ENCODE peak calls at places on chromosomes 3 and 15, in seven cellular contexts. One of them, this sample, is unnamed.
A peak's percentile ranks its signal among the peaks of the same experiment; 100 is the strongest.

GRCh38 chr15:90213818-90214204 is 12.7 kb downstream of the SEMA4B start:
- DNase-seq in activated T-cell treated with anti-CD3 and anti-CD28 coated beads for 4 hours: no peak
- DNase-seq in brain microvascular endothelial cell: no peak
- DNase-seq in A172: no peak
- DNase-seq in Right ventricle myocardium superior: no peak
- DNase-seq in H1: no peak
- DNase-seq in activated CD8-positive, alpha-beta memory T cell treated with anti-CD3 and anti-CD28 coated beads, Interleukin-2, amount 50 U/mL, for 4 hours: no peak
- DNase-seq in this sample: no peak

GRCh38 chr3:57733790-57734189 is 22.3 kb upstream of the SLMAP start:
- DNase-seq in activated T-cell treated with anti-CD3 and anti-CD28 coated beads for 4 hours: no peak
- DNase-seq in brain microvascular endothelial cell: no peak
- DNase-seq in A172: no peak
- DNase-seq in Right ventricle myocardium superior: no peak
- DNase-seq in H1: no peak
- DNase-seq in activated CD8-positive, alpha-beta memory T cell treated with anti-CD3 and anti-CD28 coated beads, Interleukin-2, amount 50 U/mL, for 4 hours: no peak
- DNase-seq in this sample: no peak

GRCh38 chr3:18840535-18841137 is 307.7 kb upstream of the KCNH8 start:
- DNase-seq in activated T-cell treated with anti-CD3 and anti-CD28 coated beads for 4 hours: no peak
- DNase-seq in brain microvascular endothelial cell: no peak
- DNase-seq in A172: no peak
- DNase-seq in Right ventricle myocardium superior: no peak
- DNase-seq in H1: no peak
- DNase-seq in activated CD8-positive, alpha-beta memory T cell treated with anti-CD3 and anti-CD28 coated beads, Interleukin-2, amount 50 U/mL, for 4 hours: no peak
- DNase-seq in this sample: no peak

GRCh38 chr15:99981839-99982658 is 248.8 kb upstream of the LYSMD4 start:
- DNase-seq in activated T-cell treated with anti-CD3 and anti-CD28 coated beads for 4 hours: no peak
- DNase-seq in brain microvascular endothelial cell: no peak
- DNase-seq in A172: no peak
- DNase-seq in Right ventricle myocardium superior: no peak
- DNase-seq in H1: no peak
- DNase-seq in activated CD8-positive, alpha-beta memory T cell treated with anti-CD3 and anti-CD28 coated beads, Interleukin-2, amount 50 U/mL, for 4 hours: no peak
- DNase-seq in this sample: no peak

GRCh38 chr15:99341786-99342185 is 90.5 kb downstream of the LRRC28 start:
- DNase-seq in activated T-cell treated with anti-CD3 and anti-CD28 coated beads for 4 hours: no peak
- DNase-seq in brain microvascular endothelial cell: no peak
- DNase-seq in A172: no peak
- DNase-seq in Right ventricle myocardium superior: no peak
- DNase-seq in H1: no peak
- DNase-seq in activated CD8-positive, alpha-beta memory T cell treated with anti-CD3 and anti-CD28 coated beads, Interleukin-2, amount 50 U/mL, for 4 hours: no peak
- DNase-seq in this sample: no peak

GRCh38 chr3:13120246-13120927 is 47.2 kb upstream of the IQSEC1 start:
- DNase-seq in activated T-cell treated with anti-CD3 and anti-CD28 coated beads for 4 hours: no peak
- DNase-seq in brain microvascular endothelial cell: no peak
- DNase-seq in A172: no peak
- DNase-seq in Right ventricle myocardium superior: peak; percentile 22
- DNase-seq in H1: no peak
- DNase-seq in activated CD8-positive, alpha-beta memory T cell treated with anti-CD3 and anti-CD28 coated beads, Interleukin-2, amount 50 U/mL, for 4 hours: no peak
- DNase-seq in this sample: no peak

GRCh38 chr3:151168269-151169094 is 34.5 kb downstream of the GPR171 start:
- DNase-seq in activated T-cell treated with anti-CD3 and anti-CD28 coated beads for 4 hours: peak; percentile 81
- DNase-seq in brain microvascular endothelial cell: peak; percentile 64
- DNase-seq in A172: peak; percentile 59
- DNase-seq in Right ventricle myocardium superior: peak; percentile 89
- DNase-seq in H1: peak; percentile 81
- DNase-seq in activated CD8-positive, alpha-beta memory T cell treated with anti-CD3 and anti-CD28 coated beads, Interleukin-2, amount 50 U/mL, for 4 hours: peak; percentile 87
- DNase-seq in this sample: no peak

GRCh38 chr15:100234158-100235029 is 107.4 kb downstream of the ADAMTS17 start:
- DNase-seq in activated T-cell treated with anti-CD3 and anti-CD28 coated beads for 4 hours: no peak
- DNase-seq in brain microvascular endothelial cell: peak; percentile 4
- DNase-seq in A172: no peak
- DNase-seq in Right ventricle myocardium superior: peak; percentile 79
- DNase-seq in H1: no peak
- DNase-seq in activated CD8-positive, alpha-beta memory T cell treated with anti-CD3 and anti-CD28 coated beads, Interleukin-2, amount 50 U/mL, for 4 hours: no peak
- DNase-seq in this sample: no peak

GRCh38 chr3:139541156-139541897 is 1.8 kb upstream of the RBP1 start:
- DNase-seq in activated T-cell treated with anti-CD3 and anti-CD28 coated beads for 4 hours: no peak
- DNase-seq in brain microvascular endothelial cell: no peak
- DNase-seq in A172: no peak
- DNase-seq in Right ventricle myocardium superior: no peak
- DNase-seq in H1: no peak
- DNase-seq in activated CD8-positive, alpha-beta memory T cell treated with anti-CD3 and anti-CD28 coated beads, Interleukin-2, amount 50 U/mL, for 4 hours: no peak
- DNase-seq in this sample: no peak

GRCh38 chr3:346186-346585 is 149.6 kb downstream of the CHL1 start:
- DNase-seq in activated T-cell treated with anti-CD3 and anti-CD28 coated beads for 4 hours: no peak
- DNase-seq in brain microvascular endothelial cell: no peak
- DNase-seq in A172: no peak
- DNase-seq in Right ventricle myocardium superior: no peak
- DNase-seq in H1: no peak
- DNase-seq in activated CD8-positive, alpha-beta memory T cell treated with anti-CD3 and anti-CD28 coated beads, Interleukin-2, amount 50 U/mL, for 4 hours: no peak
- DNase-seq in this sample: no peak

GRCh38 chr3:66763294-66763693 is 234.8 kb upstream of the KBTBD8 start:
- DNase-seq in activated T-cell treated with anti-CD3 and anti-CD28 coated beads for 4 hours: no peak
- DNase-seq in brain microvascular endothelial cell: no peak
- DNase-seq in A172: no peak
- DNase-seq in Right ventricle myocardium superior: no peak
- DNase-seq in H1: no peak
- DNase-seq in activated CD8-positive, alpha-beta memory T cell treated with anti-CD3 and anti-CD28 coated beads, Interleukin-2, amount 50 U/mL, for 4 hours: no peak
- DNase-seq in this sample: no peak

GRCh38 chr15:89777073-89777820 is 1.1 kb downstream of the MESP2 start:
- DNase-seq in activated T-cell treated with anti-CD3 and anti-CD28 coated beads for 4 hours: no peak
- DNase-seq in brain microvascular endothelial cell: no peak
- DNase-seq in A172: no peak
- DNase-seq in Right ventricle myocardium superior: no peak
- DNase-seq in H1: no peak
- DNase-seq in activated CD8-positive, alpha-beta memory T cell treated with anti-CD3 and anti-CD28 coated beads, Interleukin-2, amount 50 U/mL, for 4 hours: no peak
- DNase-seq in this sample: no peak

GRCh38 chr15:25739687-25740121 is 123.4 kb downstream of the ATP10A start:
- DNase-seq in activated T-cell treated with anti-CD3 and anti-CD28 coated beads for 4 hours: no peak
- DNase-seq in brain microvascular endothelial cell: peak; percentile 43
- DNase-seq in A172: no peak
- DNase-seq in Right ventricle myocardium superior: no peak
- DNase-seq in H1: no peak
- DNase-seq in activated CD8-positive, alpha-beta memory T cell treated with anti-CD3 and anti-CD28 coated beads, Interleukin-2, amount 50 U/mL, for 4 hours: peak; percentile 47
- DNase-seq in this sample: no peak

GRCh38 chr3:11477286-11477935 is 166.3 kb downstream of the VGLL4 start:
- DNase-seq in activated T-cell treated with anti-CD3 and anti-CD28 coated beads for 4 hours: no peak
- DNase-seq in brain microvascular endothelial cell: peak; percentile 67
- DNase-seq in A172: peak; percentile 82
- DNase-seq in Right ventricle myocardium superior: no peak
- DNase-seq in H1: no peak
- DNase-seq in activated CD8-positive, alpha-beta memory T cell treated with anti-CD3 and anti-CD28 coated beads, Interleukin-2, amount 50 U/mL, for 4 hours: no peak
- DNase-seq in this sample: no peak

GRCh38 chr15:52013151-52013791 is 5.7 kb upstream of the MAPK6 start:
- DNase-seq in activated T-cell treated with anti-CD3 and anti-CD28 coated beads for 4 hours: no peak
- DNase-seq in brain microvascular endothelial cell: peak; percentile 12
- DNase-seq in A172: peak; percentile 74
- DNase-seq in Right ventricle myocardium superior: no peak
- DNase-seq in H1: no peak
- DNase-seq in activated CD8-positive, alpha-beta memory T cell treated with anti-CD3 and anti-CD28 coated beads, Interleukin-2, amount 50 U/mL, for 4 hours: no peak
- DNase-seq in this sample: no peak

GRCh38 chr3:126129408-126129891 is 45.5 kb upstream of the SLC41A3 start:
- DNase-seq in activated T-cell treated with anti-CD3 and anti-CD28 coated beads for 4 hours: no peak
- DNase-seq in brain microvascular endothelial cell: no peak
- DNase-seq in A172: peak; percentile 65
- DNase-seq in Right ventricle myocardium superior: peak; percentile 54
- DNase-seq in H1: peak; percentile 39
- DNase-seq in activated CD8-positive, alpha-beta memory T cell treated with anti-CD3 and anti-CD28 coated beads, Interleukin-2, amount 50 U/mL, for 4 hours: peak; percentile 7
- DNase-seq in this sample: no peak

GRCh38 chr3:186098740-186099139 is 10.1 kb downstream of the ETV5 start:
- DNase-seq in activated T-cell treated with anti-CD3 and anti-CD28 coated beads for 4 hours: no peak
- DNase-seq in brain microvascular endothelial cell: no peak
- DNase-seq in A172: no peak
- DNase-seq in Right ventricle myocardium superior: no peak
- DNase-seq in H1: no peak
- DNase-seq in activated CD8-positive, alpha-beta memory T cell treated with anti-CD3 and anti-CD28 coated beads, Interleukin-2, amount 50 U/mL, for 4 hours: no peak
- DNase-seq in this sample: no peak

GRCh38 chr3:28677581-28677980 is 329.0 kb upstream of the AZI2 start:
- DNase-seq in activated T-cell treated with anti-CD3 and anti-CD28 coated beads for 4 hours: no peak
- DNase-seq in brain microvascular endothelial cell: no peak
- DNase-seq in A172: no peak
- DNase-seq in Right ventricle myocardium superior: no peak
- DNase-seq in H1: no peak
- DNase-seq in activated CD8-positive, alpha-beta memory T cell treated with anti-CD3 and anti-CD28 coated beads, Interleukin-2, amount 50 U/mL, for 4 hours: no peak
- DNase-seq in this sample: no peak

GRCh38 chr3:48273594-48274211 is 32.8 kb downstream of the ZNF589 start:
- DNase-seq in activated T-cell treated with anti-CD3 and anti-CD28 coated beads for 4 hours: peak; percentile 54
- DNase-seq in brain microvascular endothelial cell: peak; percentile 48
- DNase-seq in A172: peak; percentile 55
- DNase-seq in Right ventricle myocardium superior: no peak
- DNase-seq in H1: peak; percentile 73
- DNase-seq in activated CD8-positive, alpha-beta memory T cell treated with anti-CD3 and anti-CD28 coated beads, Interleukin-2, amount 50 U/mL, for 4 hours: peak; percentile 51
- DNase-seq in this sample: no peak

GRCh38 chr15:58966698-58967097 is 20.8 kb upstream of the RNF111 start:
- DNase-seq in activated T-cell treated with anti-CD3 and anti-CD28 coated beads for 4 hours: no peak
- DNase-seq in brain microvascular endothelial cell: peak; percentile 7
- DNase-seq in A172: no peak
- DNase-seq in Right ventricle myocardium superior: no peak
- DNase-seq in H1: no peak
- DNase-seq in activated CD8-positive, alpha-beta memory T cell treated with anti-CD3 and anti-CD28 coated beads, Interleukin-2, amount 50 U/mL, for 4 hours: no peak
- DNase-seq in this sample: no peak

GRCh38 chr15:62362608-62363007 is 197.5 kb upstream of the C2CD4B start:
- DNase-seq in activated T-cell treated with anti-CD3 and anti-CD28 coated beads for 4 hours: no peak
- DNase-seq in brain microvascular endothelial cell: peak; percentile 14
- DNase-seq in A172: peak; percentile 10
- DNase-seq in Right ventricle myocardium superior: no peak
- DNase-seq in H1: no peak
- DNase-seq in activated CD8-positive, alpha-beta memory T cell treated with anti-CD3 and anti-CD28 coated beads, Interleukin-2, amount 50 U/mL, for 4 hours: no peak
- DNase-seq in this sample: no peak

GRCh38 chr3:57691411-57692133 is 1.3 kb downstream of the DENND6A start:
- DNase-seq in activated T-cell treated with anti-CD3 and anti-CD28 coated beads for 4 hours: no peak
- DNase-seq in brain microvascular endothelial cell: no peak
- DNase-seq in A172: no peak
- DNase-seq in Right ventricle myocardium superior: no peak
- DNase-seq in H1: no peak
- DNase-seq in activated CD8-positive, alpha-beta memory T cell treated with anti-CD3 and anti-CD28 coated beads, Interleukin-2, amount 50 U/mL, for 4 hours: no peak
- DNase-seq in this sample: no peak

GRCh38 chr15:56537881-56538280 is 72.9 kb upstream of the MNS1 start:
- DNase-seq in activated T-cell treated with anti-CD3 and anti-CD28 coated beads for 4 hours: peak; percentile 0
- DNase-seq in brain microvascular endothelial cell: no peak
- DNase-seq in A172: no peak
- DNase-seq in Right ventricle myocardium superior: peak; percentile 49
- DNase-seq in H1: no peak
- DNase-seq in activated CD8-positive, alpha-beta memory T cell treated with anti-CD3 and anti-CD28 coated beads, Interleukin-2, amount 50 U/mL, for 4 hours: peak; percentile 28
- DNase-seq in this sample: no peak

GRCh38 chr3:41224120-41224806 is 25.0 kb downstream of the CTNNB1 start:
- DNase-seq in activated T-cell treated with anti-CD3 and anti-CD28 coated beads for 4 hours: no peak
- DNase-seq in brain microvascular endothelial cell: peak; percentile 82
- DNase-seq in A172: peak; percentile 48
- DNase-seq in Right ventricle myocardium superior: no peak
- DNase-seq in H1: no peak
- DNase-seq in activated CD8-positive, alpha-beta memory T cell treated with anti-CD3 and anti-CD28 coated beads, Interleukin-2, amount 50 U/mL, for 4 hours: no peak
- DNase-seq in this sample: no peak

GRCh38 chr15:63727542-63727941 is 106.2 kb downstream of the HERC1 start:
- DNase-seq in activated T-cell treated with anti-CD3 and anti-CD28 coated beads for 4 hours: no peak
- DNase-seq in brain microvascular endothelial cell: no peak
- DNase-seq in A172: no peak
- DNase-seq in Right ventricle myocardium superior: no peak
- DNase-seq in H1: no peak
- DNase-seq in activated CD8-positive, alpha-beta memory T cell treated with anti-CD3 and anti-CD28 coated beads, Interleukin-2, amount 50 U/mL, for 4 hours: no peak
- DNase-seq in this sample: no peak

GRCh38 chr3:16546186-16547004 is 32.9 kb upstream of the RFTN1 start:
- DNase-seq in activated T-cell treated with anti-CD3 and anti-CD28 coated beads for 4 hours: no peak
- DNase-seq in brain microvascular endothelial cell: no peak
- DNase-seq in A172: no peak
- DNase-seq in Right ventricle myocardium superior: no peak
- DNase-seq in H1: no peak
- DNase-seq in activated CD8-positive, alpha-beta memory T cell treated with anti-CD3 and anti-CD28 coated beads, Interleukin-2, amount 50 U/mL, for 4 hours: no peak
- DNase-seq in this sample: no peak

GRCh38 chr3:67000006-67000405 is 1.9 kb downstream of the KBTBD8 start:
- DNase-seq in activated T-cell treated with anti-CD3 and anti-CD28 coated beads for 4 hours: no peak
- DNase-seq in brain microvascular endothelial cell: peak; percentile 56
- DNase-seq in A172: peak; percentile 7
- DNase-seq in Right ventricle myocardium superior: no peak
- DNase-seq in H1: no peak
- DNase-seq in activated CD8-positive, alpha-beta memory T cell treated with anti-CD3 and anti-CD28 coated beads, Interleukin-2, amount 50 U/mL, for 4 hours: no peak
- DNase-seq in this sample: no peak

GRCh38 chr3:27657404-27657803 is 64.7 kb downstream of the EOMES start:
- DNase-seq in activated T-cell treated with anti-CD3 and anti-CD28 coated beads for 4 hours: no peak
- DNase-seq in brain microvascular endothelial cell: no peak
- DNase-seq in A172: peak; percentile 31
- DNase-seq in Right ventricle myocardium superior: no peak
- DNase-seq in H1: no peak
- DNase-seq in activated CD8-positive, alpha-beta memory T cell treated with anti-CD3 and anti-CD28 coated beads, Interleukin-2, amount 50 U/mL, for 4 hours: no peak
- DNase-seq in this sample: no peak

GRCh38 chr3:62665627-62666433 is 209.4 kb downstream of the CADPS start:
- DNase-seq in activated T-cell treated with anti-CD3 and anti-CD28 coated beads for 4 hours: no peak
- DNase-seq in brain microvascular endothelial cell: peak; percentile 73
- DNase-seq in A172: peak; percentile 49
- DNase-seq in Right ventricle myocardium superior: peak; percentile 74
- DNase-seq in H1: peak; percentile 96
- DNase-seq in activated CD8-positive, alpha-beta memory T cell treated with anti-CD3 and anti-CD28 coated beads, Interleukin-2, amount 50 U/mL, for 4 hours: no peak
- DNase-seq in this sample: no peak

GRCh38 chr3:149547413-149547812 is 72.9 kb downstream of the TM4SF4 start:
- DNase-seq in activated T-cell treated with anti-CD3 and anti-CD28 coated beads for 4 hours: no peak
- DNase-seq in brain microvascular endothelial cell: no peak
- DNase-seq in A172: no peak
- DNase-seq in Right ventricle myocardium superior: peak; percentile 79
- DNase-seq in H1: no peak
- DNase-seq in activated CD8-positive, alpha-beta memory T cell treated with anti-CD3 and anti-CD28 coated beads, Interleukin-2, amount 50 U/mL, for 4 hours: no peak
- DNase-seq in this sample: no peak

GRCh38 chr15:93050648-93051047 is 38.4 kb downstream of the RGMA start:
- DNase-seq in activated T-cell treated with anti-CD3 and anti-CD28 coated beads for 4 hours: no peak
- DNase-seq in brain microvascular endothelial cell: no peak
- DNase-seq in A172: no peak
- DNase-seq in Right ventricle myocardium superior: no peak
- DNase-seq in H1: no peak
- DNase-seq in activated CD8-positive, alpha-beta memory T cell treated with anti-CD3 and anti-CD28 coated beads, Interleukin-2, amount 50 U/mL, for 4 hours: no peak
- DNase-seq in this sample: no peak

This sample was measured in esophagus squamous epithelium.